ENCODE peak calls at places on chromosomes 11 and 22, in five cellular contexts. T, Z, E, D and L are unnamed samples.

GRCh38 chr11:45607995-45608394 is 57.4 kb downstream of the CHST1 start:
- DNase-seq in T (no peak), Z (no peak), E (no peak), D (no peak), L (no peak)

GRCh38 chr11:112237451-112237850 is 11.2 kb downstream of the PTS start:
- DNase-seq in T (no peak), Z (no peak), E (no peak), D (no peak), L (no peak)

GRCh38 chr11:46346886-46347636 is at the start of gene DGKZ:
- DNase-seq in T (peak), Z (peak), E (no peak), D (peak), L (peak)

GRCh38 chr11:1446623-1447022 is 40.0 kb downstream of the MOB2 start:
- DNase-seq in T (no peak), Z (no peak), E (no peak), D (no peak), L (no peak)

GRCh38 chr22:24271406-24271760 is 752 bp downstream of the SPECC1L start:
- DNase-seq in T (no peak), Z (no peak), E (no peak), D (no peak), L (peak)

GRCh38 chr11:71078482-71078881 is 173.9 kb downstream of the SHANK2 start:
- DNase-seq in T (no peak), Z (no peak), E (no peak), D (no peak), L (no peak)

GRCh38 chr11:102410382-102410784 is 42.2 kb downstream of the TMEM123 start:
- DNase-seq in T (peak), Z (peak), E (no peak), D (no peak), L (no peak)

GRCh38 chr11:103007521-103007920 is 52.0 kb upstream of the MMP13 start:
- DNase-seq in T (no peak), Z (no peak), E (no peak), D (no peak), L (no peak)

GRCh38 chr11:396511-396947 is 2.5 kb downstream of the PKP3 start:
- DNase-seq in T (no peak), Z (peak), E (no peak), D (peak), L (no peak)

GRCh38 chr11:117706322-117706814 is 90.6 kb downstream of the DSCAML1 start:
- DNase-seq in T (no peak), Z (no peak), E (no peak), D (no peak), L (no peak)
- TF ChIP-seq GABPA in T (no peak), Z (no peak), E (no peak), D (no peak), L (no peak)

DNA sequence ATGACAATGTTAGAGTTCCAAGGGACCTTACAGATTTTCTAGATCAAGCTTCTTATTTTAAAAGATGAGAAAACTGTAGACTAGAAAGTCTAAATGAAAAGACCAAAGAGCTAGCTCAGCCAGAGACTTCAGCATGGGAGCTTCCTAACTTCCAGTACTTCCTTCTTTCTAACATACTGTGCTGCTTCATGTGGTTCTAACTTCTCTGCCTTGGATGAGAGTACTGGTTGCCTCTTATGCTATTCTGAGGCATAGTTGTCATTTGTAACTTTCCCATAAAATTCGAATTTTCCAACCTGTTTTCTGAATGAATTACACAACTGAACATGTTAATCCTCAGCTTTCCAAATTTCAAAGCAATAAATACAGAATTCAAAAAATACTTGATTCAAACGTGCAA is 1.8 kb downstream of the MTMR2 start:
- DNase-seq in T (no peak), Z (no peak), E (no peak), D (no peak), L (peak)
- TF ChIP-seq GABPA in T (no peak), Z (no peak), E (no peak), D (no peak), L (no peak)

GRCh38 chr11:130651266-130651855 is 202.9 kb downstream of the ADAMTS15 start:
- DNase-seq in T (no peak), Z (no peak), E (no peak), D (no peak), L (no peak)

GRCh38 chr11:130655308-130655707 is 206.9 kb downstream of the ADAMTS15 start:
- DNase-seq in T (no peak), Z (no peak), E (no peak), D (no peak), L (no peak)

GRCh38 chr11:130652671-130653335 is 204.4 kb downstream of the ADAMTS15 start:
- DNase-seq in T (no peak), Z (no peak), E (no peak), D (no peak), L (peak)

GRCh38 chr11:130650456-130651068 is 202.1 kb downstream of the ADAMTS15 start:
- DNase-seq in T (no peak), Z (no peak), E (no peak), D (no peak), L (no peak)

DNA sequence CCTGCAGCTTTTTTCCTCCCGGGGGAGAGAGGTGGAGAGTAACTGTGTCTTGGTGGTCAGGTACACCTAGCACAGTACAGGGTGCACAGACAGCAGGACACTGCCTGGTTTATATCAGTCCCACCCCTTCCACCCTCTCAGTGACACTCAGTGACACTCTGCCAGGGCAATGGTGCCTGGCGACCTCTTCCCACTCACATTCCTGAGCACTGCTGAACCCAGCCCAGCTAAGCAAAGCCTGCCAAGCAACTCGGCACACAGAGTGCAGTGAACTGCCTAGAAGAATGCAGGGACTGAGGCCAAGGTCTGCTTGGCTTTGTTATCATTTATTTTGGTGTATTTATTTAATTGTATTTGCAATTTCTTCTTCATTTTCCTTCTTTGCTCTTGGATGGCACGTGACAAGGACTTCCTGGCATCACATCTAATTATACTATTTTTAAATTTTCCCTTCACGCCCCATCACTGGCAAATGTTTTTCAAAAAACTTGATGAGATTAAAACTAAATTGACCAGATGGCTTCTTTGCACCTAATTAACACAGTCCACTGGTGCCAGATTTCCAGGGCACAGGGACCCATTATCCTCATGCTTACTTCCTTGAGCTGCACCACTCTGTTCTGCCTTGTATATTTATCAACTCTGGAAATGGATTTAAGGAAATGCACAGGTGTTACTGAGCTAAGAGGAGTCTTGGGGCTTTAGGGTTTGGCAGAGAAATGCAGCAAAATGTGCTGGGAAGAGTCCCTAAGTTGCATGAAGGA is 205.6 kb downstream of the ADAMTS15 start:
- DNase-seq in T (no peak), Z (no peak), E (no peak), D (no peak), L (no peak)
- TF ChIP-seq GABPA in T (no peak), Z (no peak), E (no peak), D (no peak), L (no peak)

DNA sequence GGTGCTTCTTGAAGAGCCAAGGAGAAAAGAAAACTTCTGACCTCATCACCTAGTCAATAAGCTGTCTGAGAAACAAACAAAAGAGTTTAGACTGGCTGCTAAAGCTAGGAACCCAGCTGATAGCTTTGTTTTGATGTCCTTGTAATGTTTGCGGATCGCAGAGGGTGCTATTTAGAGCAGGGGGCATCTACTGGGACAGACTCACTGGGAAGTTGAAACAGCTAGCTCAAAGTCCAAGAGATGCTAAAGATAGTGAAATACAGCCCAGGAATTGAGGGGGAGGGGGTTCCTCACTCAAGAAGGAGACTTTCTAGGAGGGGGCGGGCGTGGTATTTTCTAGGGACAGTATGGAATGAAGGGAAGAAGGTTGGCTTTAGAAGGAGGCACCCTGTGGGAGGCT is 18.9 kb downstream of the ZBTB16 start:
- DNase-seq in T (no peak), Z (no peak), E (no peak), D (peak), L (no peak)
- TF ChIP-seq GABPA in T (no peak), Z (no peak), E (no peak), D (no peak), L (no peak)

DNA sequence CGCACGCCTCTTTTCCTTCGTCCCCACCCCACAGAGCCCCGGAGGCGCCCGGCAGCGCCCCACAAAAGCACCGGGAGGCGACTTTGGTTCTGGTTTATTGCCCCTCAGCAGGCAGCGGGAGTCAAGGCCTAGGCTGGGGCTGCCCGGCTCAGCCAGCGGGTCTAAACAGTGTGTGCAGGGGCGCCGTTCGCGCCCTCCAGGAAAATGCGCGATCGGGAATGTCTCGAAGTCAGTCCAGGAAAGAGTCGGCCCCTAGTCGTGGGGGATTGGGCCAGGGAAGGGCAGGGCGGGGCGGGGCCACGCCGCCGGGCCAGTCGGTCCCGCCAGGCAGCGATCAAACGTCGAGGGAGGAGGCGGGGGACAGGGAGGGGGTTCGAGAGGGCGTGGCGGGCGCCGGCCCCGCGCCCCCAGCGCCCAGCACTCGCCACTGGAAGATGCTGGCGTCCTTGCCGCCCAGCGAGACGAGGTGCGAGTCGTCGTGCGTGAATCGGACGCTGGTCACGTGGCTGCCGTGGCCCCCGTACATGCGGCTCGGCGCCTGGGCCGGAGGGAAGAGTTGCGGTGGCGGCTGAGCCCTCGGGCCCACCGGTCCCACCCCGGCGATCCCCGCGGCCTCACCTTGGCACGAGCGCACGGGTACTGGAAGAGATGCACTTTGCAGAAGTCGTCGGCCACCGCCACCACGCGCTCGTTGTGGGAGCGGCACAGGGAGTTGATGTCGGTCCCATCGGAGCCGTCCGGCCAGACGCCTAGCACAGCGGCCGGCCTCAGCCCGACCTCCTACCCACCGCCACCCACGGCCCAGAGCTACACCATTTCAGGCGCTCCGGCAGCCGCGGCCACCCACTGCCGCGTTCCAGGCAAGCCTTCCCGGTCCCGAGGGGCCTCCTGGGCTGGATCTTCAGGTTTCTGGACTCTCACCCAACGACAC is 741 bp upstream of the MTA2 start:
- DNase-seq in T (peak), Z (peak), E (no peak), D (no peak), L (no peak)
- TF ChIP-seq GABPA in T (no peak), Z (no peak), E (no peak), D (no peak), L (no peak)

GRCh38 chr11:126339866-126340434 is 15.5 kb upstream of the ST3GAL4 start:
- DNase-seq in T (no peak), Z (no peak), E (no peak), D (no peak), L (no peak)
- TF ChIP-seq GABPA in T (no peak), Z (no peak), E (no peak), D (no peak), L (no peak)